ENCODE peak calls at places on chromosomes 13 and 19, in four cellular contexts. One of them, this sample, is unnamed.

GRCh38 chr19:40221858-40222619 is 3.9 kb upstream of the TTC9B start:
- DNase-seq in trophoblast cell: peak
- DNase-seq in neuronal stem cell: peak
- DNase-seq in H1: peak
- DNase-seq in this sample: peak

GRCh38 chr13:98059276-98059675 is 83.6 kb upstream of the FARP1 start:
- DNase-seq in trophoblast cell: no peak
- DNase-seq in neuronal stem cell: no peak
- DNase-seq in H1: no peak
- DNase-seq in this sample: no peak

GRCh38 chr13:48043789-48044503 is 6.4 kb downstream of the NUDT15 start:
- DNase-seq in neuronal stem cell: no peak
- DNase-seq in trophoblast cell: no peak
- DNase-seq in H1: no peak
- DNase-seq in this sample: peak

GRCh38 chr13:48502601-48503319 is 30.1 kb downstream of the RCBTB2 start:
- DNase-seq in trophoblast cell: no peak
- DNase-seq in neuronal stem cell: no peak
- DNase-seq in H1: no peak
- DNase-seq in this sample: no peak

GRCh38 chr13:61463027-61463426 is 47.4 kb upstream of the PCDH20 start:
- DNase-seq in H1: no peak
- DNase-seq in neuronal stem cell: no peak
- DNase-seq in trophoblast cell: no peak
- DNase-seq in this sample: no peak

GRCh38 chr13:99386495-99386894 is 79.3 kb upstream of the GPR183 start:
- DNase-seq in trophoblast cell: no peak
- DNase-seq in H1: peak
- DNase-seq in neuronal stem cell: no peak
- DNase-seq in this sample: no peak

GRCh38 chr13:49584771-49585182 is 581 bp downstream of the RCBTB1 start:
- DNase-seq in trophoblast cell: no peak
- DNase-seq in neuronal stem cell: peak
- DNase-seq in H1: no peak
- DNase-seq in this sample: peak

GRCh38 chr13:24168392-24168750 is 7.9 kb downstream of the SPATA13 start:
- DNase-seq in H1: no peak
- DNase-seq in trophoblast cell: no peak
- DNase-seq in neuronal stem cell: no peak
- DNase-seq in this sample: no peak

GRCh38 chr13:32267836-32268439 is 47.2 kb downstream of the ZAR1L start:
- DNase-seq in trophoblast cell: peak
- DNase-seq in neuronal stem cell: peak
- DNase-seq in H1: peak
- DNase-seq in this sample: no peak

GRCh38 chr13:49063526-49063925 is 87.8 kb downstream of the FNDC3A start:
- DNase-seq in neuronal stem cell: no peak
- DNase-seq in trophoblast cell: peak
- DNase-seq in H1: no peak
- DNase-seq in this sample: no peak

GRCh38 chr19:6718111-6718740 is 2.2 kb downstream of the C3 start:
- DNase-seq in neuronal stem cell: no peak
- DNase-seq in trophoblast cell: no peak
- DNase-seq in H1: no peak
- DNase-seq in this sample: no peak

GRCh38 chr19:6717441-6717971 is 2.9 kb downstream of the C3 start:
- DNase-seq in neuronal stem cell: no peak
- DNase-seq in H1: no peak
- DNase-seq in trophoblast cell: no peak
- DNase-seq in this sample: peak

GRCh38 chr19:6719992-6720368 is 470 bp downstream of the C3 start:
- DNase-seq in H1: no peak
- DNase-seq in neuronal stem cell: no peak
- DNase-seq in trophoblast cell: no peak
- DNase-seq in this sample: no peak

GRCh38 chr19:6719540-6719861 is 949 bp downstream of the C3 start:
- DNase-seq in neuronal stem cell: no peak
- DNase-seq in H1: no peak
- DNase-seq in trophoblast cell: no peak
- DNase-seq in this sample: no peak

DNA sequence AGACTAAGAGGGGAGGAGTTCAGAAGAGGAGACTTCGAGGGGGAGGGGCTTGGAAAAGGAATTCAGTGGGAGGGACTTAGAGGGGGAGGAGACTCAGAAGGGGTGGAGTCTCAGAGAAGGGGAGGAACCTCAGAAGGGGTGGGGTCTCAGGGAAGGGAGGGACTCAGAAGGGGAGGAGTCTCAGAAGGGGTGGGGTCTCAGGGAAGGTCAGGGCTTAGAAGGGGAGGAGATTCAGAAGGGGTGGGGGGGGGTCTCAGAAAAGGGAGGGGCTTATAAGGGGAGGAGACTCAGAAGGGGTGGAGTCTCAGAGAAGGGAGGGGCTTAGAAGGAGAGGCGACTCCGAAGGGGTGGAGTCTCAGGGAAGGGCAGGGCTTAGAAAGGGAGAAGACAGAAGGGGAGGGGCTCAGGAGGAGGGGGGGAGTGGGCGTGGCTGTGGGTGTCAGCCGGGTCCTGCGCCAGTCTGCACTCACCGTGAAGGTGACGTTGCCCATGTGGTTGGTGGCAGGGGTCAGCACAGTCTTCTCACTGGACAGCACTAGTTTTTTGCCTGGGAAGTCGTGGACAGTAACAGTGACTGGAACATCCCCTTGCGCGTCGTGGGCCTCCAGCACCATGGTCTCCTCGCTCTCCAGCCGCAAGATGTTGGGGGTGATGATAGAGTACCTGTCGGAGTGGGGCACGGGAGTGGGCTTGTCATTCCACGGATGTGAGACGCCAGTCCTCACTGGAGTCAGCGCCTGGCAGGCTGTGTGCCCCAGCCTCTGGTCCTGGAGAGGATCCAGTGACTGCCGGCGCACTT is 1.5 kb downstream of the C3 start:
- DNase-seq in trophoblast cell: peak
- DNase-seq in neuronal stem cell: no peak
- DNase-seq in H1: no peak
- DNase-seq in this sample: peak
- H3K4me3 ChIP-seq in trophoblast cell: no peak
- H3K4me3 ChIP-seq in neuronal stem cell: no peak
- H3K4me3 ChIP-seq in H1: no peak
- H3K4me3 ChIP-seq in this sample: no peak

GRCh38 chr19:28293685-28294084 is 919.3 kb downstream of the UQCRFS1 start:
- DNase-seq in trophoblast cell: no peak
- DNase-seq in neuronal stem cell: no peak
- DNase-seq in H1: no peak
- DNase-seq in this sample: no peak

GRCh38 chr19:28290963-28291657 is 921.8 kb downstream of the UQCRFS1 start:
- DNase-seq in H1: no peak
- DNase-seq in neuronal stem cell: no peak
- DNase-seq in trophoblast cell: no peak
- DNase-seq in this sample: no peak

GRCh38 chr19:28289294-28290063 is 923.5 kb downstream of the UQCRFS1 start:
- DNase-seq in neuronal stem cell: no peak
- DNase-seq in trophoblast cell: no peak
- DNase-seq in H1: no peak
- DNase-seq in this sample: no peak

GRCh38 chr19:28292822-28293500 is 920.0 kb downstream of the UQCRFS1 start:
- DNase-seq in trophoblast cell: no peak
- DNase-seq in neuronal stem cell: no peak
- DNase-seq in H1: no peak
- DNase-seq in this sample: no peak

GRCh38 chr19:28291874-28292273 is 921.1 kb downstream of the UQCRFS1 start:
- DNase-seq in neuronal stem cell: no peak
- DNase-seq in trophoblast cell: no peak
- DNase-seq in H1: no peak
- DNase-seq in this sample: no peak
- H2BK12ac ChIP-seq in neuronal stem cell: no peak
- H2BK12ac ChIP-seq in trophoblast cell: no peak
- H2BK12ac ChIP-seq in H1: peak
- H2BK12ac ChIP-seq in this sample: no peak

DNA sequence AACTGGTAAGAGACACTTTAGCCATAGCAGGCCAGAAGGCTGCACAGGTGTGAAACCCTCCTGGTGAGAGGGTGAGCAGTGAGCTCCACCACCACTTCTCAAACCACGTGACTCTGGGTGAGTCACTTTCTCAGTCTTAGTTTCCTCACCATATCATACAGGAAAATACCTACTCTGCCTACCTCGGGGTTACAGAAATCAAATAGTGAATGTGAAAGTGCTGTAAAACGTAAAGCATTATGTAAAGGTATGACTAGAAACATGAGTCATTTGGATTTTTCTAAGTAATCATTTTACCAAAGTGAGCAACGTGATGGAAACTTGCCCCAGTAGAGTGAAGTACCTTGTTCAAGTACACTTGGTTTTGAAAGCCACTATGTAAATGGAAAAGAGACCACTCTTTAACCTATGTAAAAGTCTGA is 40.4 kb downstream of the USP12 start:
- DNase-seq in neuronal stem cell: no peak
- DNase-seq in trophoblast cell: peak
- DNase-seq in H1: no peak
- DNase-seq in this sample: no peak
- H3K4me3 ChIP-seq in neuronal stem cell: no peak
- H3K4me3 ChIP-seq in trophoblast cell: no peak
- H3K4me3 ChIP-seq in H1: no peak
- H3K4me3 ChIP-seq in this sample: peak

DNA sequence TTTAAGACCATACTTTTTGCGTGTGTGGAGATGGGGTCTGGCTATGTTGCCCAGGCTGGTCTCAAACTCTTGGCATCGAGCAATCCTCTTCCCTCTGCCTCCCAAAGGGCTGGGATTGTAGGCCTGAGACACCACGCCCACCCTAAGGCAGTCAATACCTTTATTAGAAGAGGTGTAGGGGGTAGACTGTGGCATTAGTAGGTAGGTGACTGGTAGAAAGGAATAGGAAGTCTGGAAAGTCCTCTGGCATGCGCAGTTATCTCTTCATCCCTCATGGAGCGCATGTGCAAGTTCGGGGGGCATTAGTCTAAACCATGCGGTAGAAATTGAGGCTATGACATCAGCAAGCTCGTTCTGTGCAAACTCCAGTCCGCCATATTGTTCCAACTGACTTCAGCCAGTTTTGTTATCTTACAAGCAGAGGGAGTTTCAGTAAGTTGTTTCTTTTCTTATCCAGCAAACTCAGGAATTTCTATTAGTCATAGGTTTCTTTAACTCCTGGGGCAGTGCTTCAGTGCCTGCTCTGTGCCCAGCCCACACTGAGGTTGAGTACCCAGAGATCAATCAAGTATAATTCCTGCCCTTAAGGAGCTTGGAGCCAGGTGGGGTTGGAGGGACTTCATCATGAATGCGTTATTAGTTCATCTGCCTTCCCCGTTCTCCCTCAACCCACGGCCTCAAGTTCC is 7.3 kb upstream of the RANBP3 start:
- DNase-seq in neuronal stem cell: no peak
- DNase-seq in H1: no peak
- DNase-seq in trophoblast cell: no peak
- DNase-seq in this sample: peak
- H2BK12ac ChIP-seq in neuronal stem cell: peak
- H2BK12ac ChIP-seq in H1: no peak
- H2BK12ac ChIP-seq in trophoblast cell: no peak
- H2BK12ac ChIP-seq in this sample: no peak